ENCODE peak calls at places on chromosomes 6 and 20, in four cellular contexts. F is ovary, N is hepatocyte, P is endodermal cell. Q is an unnamed sample. For H3K36me3, the result is how much of the 10 kb centered on the place peaks cover.

GRCh38 chr6:4575724-4576123 is 200.5 kb upstream of the CDYL start:
- DNase-seq in P (no peak), F (no peak), N (no peak), Q (no peak)

GRCh38 chr6:134640229-134640628 is 309.7 kb downstream of the ALDH8A1 start:
- DNase-seq in F (no peak), P (no peak), N (no peak), Q (no peak)

GRCh38 chr6:150417899-150418824 is 49.4 kb downstream of the IYD start:
- DNase-seq in P (no peak), N (peak), F (no peak), Q (peak)

GRCh38 chr20:5870462-5871021 is 79.8 kb downstream of the TRMT6 start:
- DNase-seq in P (no peak), F (no peak), N (no peak), Q (no peak)

GRCh38 chr6:160355001-160355400 is 6.8 kb downstream of the SLC22A3 start:
- DNase-seq in N (peak), P (no peak), F (no peak), Q (no peak)

GRCh38 chr6:37689356-37689755 is 8.3 kb downstream of the MDGA1 start:
- DNase-seq in P (no peak), N (no peak), F (no peak), Q (no peak)

GRCh38 chr20:45189067-45189611 is 14.4 kb downstream of the PI3 start:
- DNase-seq in N (no peak), P (no peak), F (no peak), Q (no peak)

GRCh38 chr20:33165416-33166055 is 2.4 kb upstream of the BPIFA2 start:
- DNase-seq in F (no peak), P (no peak), N (no peak), Q (no peak)

GRCh38 chr20:58393299-58393698 is 4.3 kb downstream of the VAPB start:
- DNase-seq in N (no peak), P (no peak), F (no peak), Q (no peak)

GRCh38 chr6:111683126-111683525 is 77.4 kb upstream of the TRAF3IP2 start:
- DNase-seq in N (no peak), P (no peak), F (peak), Q (no peak)

GRCh38 chr6:111683749-111684267 is 78.1 kb upstream of the TRAF3IP2 start:
- DNase-seq in F (no peak), P (no peak), N (no peak), Q (no peak)

GRCh38 chr6:111685506-111685905 is 79.8 kb upstream of the TRAF3IP2 start:
- DNase-seq in N (no peak), P (no peak), F (no peak), Q (no peak)

GRCh38 chr6:111686249-111686997 is 80.7 kb upstream of the TRAF3IP2 start:
- DNase-seq in P (no peak), N (no peak), F (no peak), Q (no peak)

GRCh38 chr6:111685058-111685457 is 79.4 kb upstream of the TRAF3IP2 start:
- DNase-seq in F (no peak), P (no peak), N (no peak), Q (no peak)
- H3K36me3 ChIP-seq in F (under half), P (under half), N (under half), Q (under half)

GRCh38 chr20:62342910-62343309 is 24.2 kb downstream of the LAMA5 start:
- DNase-seq in P (no peak), N (no peak), F (no peak), Q (no peak)
- H3K36me3 ChIP-seq in P (half or more), N (under half), F (under half), Q (under half)

DNA sequence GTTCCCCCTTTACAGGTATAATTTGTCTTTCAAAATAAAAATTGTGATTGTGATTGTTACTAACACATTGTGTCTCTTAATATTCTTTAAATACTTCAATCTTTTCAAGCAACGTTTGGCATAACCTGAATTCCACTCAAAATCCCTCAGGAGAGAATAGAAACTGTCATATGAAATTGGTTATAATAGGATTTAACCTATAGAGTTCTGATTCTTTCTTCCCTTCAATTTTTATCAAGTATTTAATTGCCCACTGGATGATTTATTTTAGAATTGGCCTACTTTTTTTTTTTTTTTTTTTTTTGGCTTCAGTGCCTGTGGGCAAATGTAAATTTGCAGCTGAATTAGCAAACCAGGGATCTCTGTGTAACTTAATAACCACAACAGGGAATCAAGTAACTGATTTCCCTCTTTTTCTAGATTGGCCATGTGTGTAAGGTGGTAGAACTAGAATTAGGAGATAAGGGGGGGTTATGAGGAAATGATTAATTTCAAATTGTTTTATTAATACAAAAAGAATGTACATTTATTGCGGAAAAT is 157.0 kb downstream of the SOX4 start:
- DNase-seq in F (no peak), P (no peak), N (no peak), Q (no peak)
- H3K36me3 ChIP-seq in F (under half), P (half or more), N (under half), Q (under half)

DNA sequence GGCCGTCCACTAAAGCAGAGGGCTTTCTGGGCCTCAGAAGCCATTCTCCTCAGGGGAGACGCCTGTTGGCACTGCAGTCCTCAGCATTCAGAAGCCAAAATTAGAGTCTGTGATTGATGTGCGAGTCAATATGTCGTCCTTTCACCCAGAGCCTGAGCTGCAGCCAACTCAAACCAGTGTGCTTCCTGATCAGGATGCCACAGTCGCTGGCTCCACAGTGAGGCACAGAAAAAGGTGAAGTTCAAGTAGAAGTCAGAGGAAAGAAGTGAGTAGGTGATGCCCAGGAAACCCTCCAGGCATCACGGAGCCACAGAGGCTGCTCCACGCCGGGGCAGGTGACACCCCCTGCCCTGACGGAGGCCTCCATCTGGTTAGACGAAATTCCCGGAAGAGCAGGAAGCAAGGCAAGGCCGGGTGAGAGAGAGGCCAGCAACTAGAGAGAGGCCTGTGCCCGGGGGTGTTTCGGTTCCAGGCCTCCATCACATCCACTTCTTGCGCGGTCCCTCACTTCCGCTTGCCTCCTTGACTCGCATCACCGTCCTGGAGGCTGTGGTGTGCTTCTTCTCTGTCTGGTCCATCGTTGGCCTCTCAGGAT is 177.7 kb upstream of the SNX9 start:
- DNase-seq in F (no peak), P (no peak), N (no peak), Q (no peak)
- H3K36me3 ChIP-seq in F (under half), P (under half), N (under half), Q (under half)

GRCh38 chr6:110880651-110881050 is 6.1 kb downstream of the AMD1 start:
- DNase-seq in F (no peak), P (no peak), N (no peak), Q (no peak)

GRCh38 chr6:110878751-110879539 is 4.4 kb downstream of the AMD1 start:
- DNase-seq in P (peak), F (no peak), N (peak), Q (no peak)

GRCh38 chr6:110884321-110884720 is 9.7 kb downstream of the AMD1 start:
- DNase-seq in F (no peak), P (no peak), N (no peak), Q (no peak)

GRCh38 chr6:110882824-110883554 is 8.4 kb downstream of the AMD1 start:
- DNase-seq in F (no peak), P (no peak), N (no peak), Q (no peak)

DNA sequence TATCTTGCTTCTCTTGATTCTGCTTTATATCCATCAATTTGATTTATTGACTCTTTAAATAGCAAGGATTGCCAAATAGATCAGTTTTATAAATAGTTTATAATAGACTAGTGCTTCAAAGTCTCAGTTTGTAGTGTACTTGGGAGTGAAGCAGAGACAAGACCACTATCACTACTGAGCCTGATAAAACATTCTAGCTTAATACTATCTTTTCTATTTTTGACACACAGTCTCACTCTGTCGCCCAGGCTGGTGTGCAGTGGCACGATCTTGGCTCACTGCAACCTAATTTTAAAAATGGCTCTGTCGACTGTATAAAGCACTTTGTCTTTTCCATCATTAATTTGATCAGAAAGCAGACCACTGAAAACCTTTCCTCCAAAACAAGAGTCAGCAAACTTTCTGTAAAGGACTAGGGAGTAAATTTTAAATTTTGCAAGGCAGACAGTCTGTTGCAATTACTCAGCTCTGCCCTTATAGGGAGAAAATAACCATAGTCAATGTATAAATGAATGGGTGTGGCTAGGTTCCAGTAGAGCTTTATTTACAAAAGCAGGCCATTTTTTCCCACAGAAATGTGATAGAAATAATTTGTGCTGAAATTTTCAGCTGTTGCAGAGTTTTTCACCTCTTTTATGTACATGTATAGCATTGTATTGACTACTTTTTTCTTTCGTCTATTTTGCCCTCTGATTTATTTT is 7.5 kb downstream of the AMD1 start:
- DNase-seq in N (no peak), P (no peak), F (no peak), Q (no peak)
- H3K36me3 ChIP-seq in N (under half), P (under half), F (under half), Q (under half)

GRCh38 chr6:108732101-108732870 is 115.9 kb upstream of the ARMC2 start:
- DNase-seq in N (no peak), P (peak), F (no peak), Q (peak)

GRCh38 chr6:108735991-108736345 is 112.3 kb upstream of the ARMC2 start:
- DNase-seq in F (no peak), P (peak), N (no peak), Q (no peak)

GRCh38 chr6:108734336-108734922 is 113.8 kb upstream of the ARMC2 start:
- DNase-seq in N (no peak), F (no peak), P (peak), Q (no peak)

GRCh38 chr6:108735310-108735990 is 112.8 kb upstream of the ARMC2 start:
- DNase-seq in N (peak), P (peak), F (no peak), Q (peak)

DNA sequence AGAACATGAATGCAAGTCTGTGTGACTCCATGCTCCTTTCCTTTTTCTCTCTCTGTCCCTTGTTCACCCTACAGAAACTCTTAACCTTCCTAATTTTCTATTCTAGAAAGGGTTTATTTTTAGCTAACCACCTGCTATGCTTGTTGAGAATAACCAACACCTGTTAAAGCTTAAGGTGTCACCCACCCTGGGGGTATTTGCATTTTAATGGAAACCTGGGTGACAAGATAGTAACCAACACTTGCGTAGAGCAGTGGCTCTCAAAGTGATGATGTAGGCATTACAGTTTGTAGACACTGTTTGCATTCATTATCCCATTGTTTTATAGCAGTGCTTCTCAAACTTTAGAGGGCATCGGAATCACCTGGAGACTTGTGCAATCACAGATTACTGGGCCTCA is 114.5 kb upstream of the ARMC2 start:
- DNase-seq in F (no peak), N (no peak), P (peak), Q (no peak)
- H3K36me3 ChIP-seq in F (under half), N (under half), P (under half), Q (under half)

GRCh38 chr20:20582733-20583132 is 129.7 kb downstream of the RALGAPA2 start:
- DNase-seq in F (no peak), P (no peak), N (no peak), Q (no peak)

GRCh38 chr20:20578838-20579237 is 133.6 kb downstream of the RALGAPA2 start:
- DNase-seq in P (no peak), F (no peak), N (no peak), Q (no peak)

GRCh38 chr20:20580139-20580538 is 132.3 kb downstream of the RALGAPA2 start:
- DNase-seq in N (no peak), P (no peak), F (no peak), Q (no peak)
- H3K36me3 ChIP-seq in N (under half), P (under half), F (under half), Q (under half)

DNA sequence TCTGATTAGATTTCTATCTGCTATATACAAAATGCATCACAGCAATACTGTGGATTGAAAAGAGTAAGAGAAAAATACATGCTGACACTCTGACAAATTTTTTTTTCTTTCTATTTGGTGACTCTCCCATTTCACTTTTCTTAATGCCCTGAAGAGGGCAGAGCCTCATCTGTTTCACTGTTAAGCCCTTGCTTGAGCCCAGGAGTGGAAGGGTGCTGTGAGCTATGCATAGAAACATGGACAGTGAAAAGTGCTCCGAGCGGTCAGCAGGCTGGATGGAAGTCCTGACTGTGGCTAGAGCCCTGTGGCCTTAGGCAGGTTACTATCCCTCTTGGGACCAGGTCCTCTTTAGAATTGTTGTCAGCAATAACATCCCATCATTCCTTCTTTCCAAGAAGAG is 17.4 kb upstream of the CSE1L start:
- DNase-seq in P (peak), N (peak), F (no peak), Q (peak)
- H3K36me3 ChIP-seq in P (half or more), N (under half), F (under half), Q (under half)